ENCODE peak calls at places on chromosomes 5 and 9, in four cellular contexts. W is stimulated activated effector memory CD8-positive, alpha-beta T cell treated with anti-CD3 and anti-CD28 coated beads, Interleukin-12 subunit alpha, Interleukin-12 subunit beta, amount 100 ng/mL, for 72 hours; C is A549; L is K562. P is an unnamed sample.

GRCh38 chr5:121288781-121289180 is 562.9 kb upstream of the FTMT start:
- DNase-seq in W (no peak), C (no peak), L (no peak), P (no peak)

GRCh38 chr9:93893899-93894690 is 61.1 kb downstream of the BARX1 start:
- DNase-seq in W (no peak), C (no peak), L (no peak), P (no peak)

GRCh38 chr5:98586581-98586980 is 186.9 kb upstream of the RGMB start:
- DNase-seq in W (no peak), C (no peak), L (no peak), P (no peak)

GRCh38 chr5:172856336-172856735 is 22.3 kb downstream of the ERGIC1 start:
- DNase-seq in W (no peak), C (no peak), L (no peak), P (no peak)

GRCh38 chr9:114366334-114367128 is 21.3 kb downstream of the AKNA start:
- DNase-seq in W (no peak), C (peak), L (no peak), P (no peak)

GRCh38 chr5:1797855-1798254 is 1.8 kb downstream of the MRPL36 start:
- DNase-seq in W (no peak), C (no peak), L (no peak), P (no peak)

GRCh38 chr5:101897914-101898313 is 398.2 kb downstream of the SLCO4C1 start:
- DNase-seq in W (no peak), C (peak), L (peak), P (no peak)

GRCh38 chr9:73219985-73220626 is 68.4 kb downstream of the ANXA1 start:
- DNase-seq in W (no peak), C (peak), L (no peak), P (no peak)

GRCh38 chr5:39176740-39177628 is 42.4 kb downstream of the FYB1 start:
- DNase-seq in W (no peak), C (no peak), L (peak), P (no peak)

GRCh38 chr9:33818167-33818831 is 1.3 kb downstream of the UBE2R2 start:
- DNase-seq in W (no peak), C (peak), L (no peak), P (peak)

GRCh38 chr9:15104826-15105420 is 194.7 kb upstream of the FREM1 start:
- DNase-seq in W (peak), C (peak), L (peak), P (peak)

GRCh38 chr5:115418788-115419187 is 122.3 kb upstream of the CCDC112 start:
- DNase-seq in W (no peak), C (no peak), L (no peak), P (no peak)

GRCh38 chr5:95832664-95833063 is 10.1 kb upstream of the GLRX start:
- DNase-seq in W (no peak), C (no peak), L (no peak), P (no peak)

GRCh38 chr5:55456216-55456895 is 78.4 kb downstream of the PLPP1 start:
- DNase-seq in W (no peak), C (no peak), L (no peak), P (no peak)

GRCh38 chr9:92438900-92439526 is 14.7 kb upstream of the OMD start:
- DNase-seq in W (no peak), C (peak), L (no peak), P (peak)

GRCh38 chr5:32869216-32869615 is 158.1 kb downstream of the NPR3 start:
- DNase-seq in W (no peak), C (no peak), L (no peak), P (no peak)

GRCh38 chr9:105052346-105052745 is 124.4 kb upstream of the ABCA1 start:
- DNase-seq in W (no peak), C (no peak), L (no peak), P (no peak)

GRCh38 chr5:8413975-8414374 is 545.0 kb downstream of the MTRR start:
- DNase-seq in W (no peak), C (no peak), L (no peak), P (no peak)

GRCh38 chr9:73527521-73527920 is 375.9 kb downstream of the ANXA1 start:
- DNase-seq in W (no peak), C (no peak), L (no peak), P (no peak)

GRCh38 chr5:139473105-139473504 is 2.3 kb downstream of the SMIM33 start:
- DNase-seq in W (no peak), C (no peak), L (no peak), P (no peak)

GRCh38 chr9:129126789-129127618 is 15.8 kb downstream of the PTPA start:
- DNase-seq in W (no peak), C (no peak), L (no peak), P (peak)

GRCh38 chr9:34413229-34413852 is 36.6 kb upstream of the MYORG start:
- DNase-seq in W (no peak), C (peak), L (peak), P (peak)

GRCh38 chr5:120405291-120405864 is 58.7 kb upstream of the PRR16 start:
- DNase-seq in W (no peak), C (no peak), L (no peak), P (no peak)

GRCh38 chr5:95846554-95847260 is 24.2 kb upstream of the GLRX start:
- DNase-seq in W (peak), C (peak), L (peak), P (peak)

GRCh38 chr9:92265159-92265558 is 28.3 kb downstream of the IARS1 start:
- DNase-seq in W (no peak), C (no peak), L (no peak), P (no peak)

GRCh38 chr9:136311433-136312375 is 7.8 kb upstream of the CCDC187 start:
- DNase-seq in W (no peak), C (peak), L (peak), P (no peak)

GRCh38 chr5:168460606-168461005 is 25.7 kb upstream of the RARS1 start:
- DNase-seq in W (no peak), C (no peak), L (no peak), P (no peak)

GRCh38 chr5:96083361-96083881 is 121.8 kb upstream of the ELL2 start:
- DNase-seq in W (no peak), C (no peak), L (peak), P (no peak)

GRCh38 chr5:38323645-38324295 is 65.4 kb downstream of the EGFLAM start:
- DNase-seq in W (no peak), C (no peak), L (no peak), P (no peak)

GRCh38 chr5:1660037-1660400 is 136.3 kb upstream of the LPCAT1 start:
- DNase-seq in W (no peak), C (no peak), L (no peak), P (no peak)

GRCh38 chr9:137757139-137757538 is 120.4 kb upstream of the CACNA1B start:
- DNase-seq in W (no peak), C (no peak), L (no peak), P (no peak)

P was measured in pons.